ENCODE peak calls at places on chromosome 1, in eight cellular contexts. One of them, this sample, is unnamed.

GRCh38 chr1:1361982-1362423 is 3.6 kb upstream of the MXRA8 start:
- DNase-seq in NCI-H748 treated with DMSO at 0.1 percent for 48 hours: no peak
- DNase-seq in heart left ventricle: peak; percentile 67
- DNase-seq in stomach: no peak
- DNase-seq in activated CD4-positive, alpha-beta T cell treated with anti-CD3 and anti-CD28 coated beads for 24 hours: no peak
- DNase-seq in stimulated activated CD4-positive, alpha-beta T cell treated with anti-CD3 and anti-CD28 coated beads, Interleukin-1b, Interleukin-23, amount 100 ng/mL, for 4 hours: no peak
- DNase-seq in GM12865: no peak
- DNase-seq in stimulated activated CD8-positive, alpha-beta memory T cell treated with anti-CD3 and anti-CD28 coated beads, Interleukin-15, amount 100 ng/mL, for 4 hours: no peak
- DNase-seq in this sample: peak; percentile 95

GRCh38 chr1:1041092-1041503 is 21.2 kb downstream of the AGRN start:
- DNase-seq in NCI-H748 treated with DMSO at 0.1 percent for 48 hours: no peak
- DNase-seq in heart left ventricle: no peak
- DNase-seq in stomach: no peak
- DNase-seq in activated CD4-positive, alpha-beta T cell treated with anti-CD3 and anti-CD28 coated beads for 24 hours: no peak
- DNase-seq in stimulated activated CD4-positive, alpha-beta T cell treated with anti-CD3 and anti-CD28 coated beads, Interleukin-1b, Interleukin-23, amount 100 ng/mL, for 4 hours: no peak
- DNase-seq in GM12865: no peak
- DNase-seq in stimulated activated CD8-positive, alpha-beta memory T cell treated with anti-CD3 and anti-CD28 coated beads, Interleukin-15, amount 100 ng/mL, for 4 hours: no peak
- DNase-seq in this sample: no peak

GRCh38 chr1:45272943-45273342 is 53.8 kb upstream of the HPDL start:
- DNase-seq in NCI-H748 treated with DMSO at 0.1 percent for 48 hours: no peak
- DNase-seq in heart left ventricle: no peak
- DNase-seq in stomach: no peak
- DNase-seq in activated CD4-positive, alpha-beta T cell treated with anti-CD3 and anti-CD28 coated beads for 24 hours: no peak
- DNase-seq in stimulated activated CD4-positive, alpha-beta T cell treated with anti-CD3 and anti-CD28 coated beads, Interleukin-1b, Interleukin-23, amount 100 ng/mL, for 4 hours: no peak
- DNase-seq in GM12865: no peak
- DNase-seq in stimulated activated CD8-positive, alpha-beta memory T cell treated with anti-CD3 and anti-CD28 coated beads, Interleukin-15, amount 100 ng/mL, for 4 hours: no peak
- DNase-seq in this sample: peak; percentile 80

GRCh38 chr1:153679337-153680119 is 1.0 kb downstream of the NPR1 start:
- DNase-seq in NCI-H748 treated with DMSO at 0.1 percent for 48 hours: no peak
- DNase-seq in heart left ventricle: no peak
- DNase-seq in stomach: no peak
- DNase-seq in activated CD4-positive, alpha-beta T cell treated with anti-CD3 and anti-CD28 coated beads for 24 hours: no peak
- DNase-seq in stimulated activated CD4-positive, alpha-beta T cell treated with anti-CD3 and anti-CD28 coated beads, Interleukin-1b, Interleukin-23, amount 100 ng/mL, for 4 hours: no peak
- DNase-seq in GM12865: no peak
- DNase-seq in stimulated activated CD8-positive, alpha-beta memory T cell treated with anti-CD3 and anti-CD28 coated beads, Interleukin-15, amount 100 ng/mL, for 4 hours: no peak
- DNase-seq in this sample: peak; percentile 52

GRCh38 chr1:225778412-225778669 is 715 bp downstream of the SRP9 start:
- DNase-seq in NCI-H748 treated with DMSO at 0.1 percent for 48 hours: no peak
- DNase-seq in heart left ventricle: no peak
- DNase-seq in stomach: no peak
- DNase-seq in activated CD4-positive, alpha-beta T cell treated with anti-CD3 and anti-CD28 coated beads for 24 hours: no peak
- DNase-seq in stimulated activated CD4-positive, alpha-beta T cell treated with anti-CD3 and anti-CD28 coated beads, Interleukin-1b, Interleukin-23, amount 100 ng/mL, for 4 hours: no peak
- DNase-seq in GM12865: no peak
- DNase-seq in stimulated activated CD8-positive, alpha-beta memory T cell treated with anti-CD3 and anti-CD28 coated beads, Interleukin-15, amount 100 ng/mL, for 4 hours: no peak
- DNase-seq in this sample: no peak

GRCh38 chr1:80841261-80841660 is 959.5 kb upstream of the ADGRL2 start:
- DNase-seq in NCI-H748 treated with DMSO at 0.1 percent for 48 hours: no peak
- DNase-seq in heart left ventricle: no peak
- DNase-seq in stomach: no peak
- DNase-seq in activated CD4-positive, alpha-beta T cell treated with anti-CD3 and anti-CD28 coated beads for 24 hours: no peak
- DNase-seq in stimulated activated CD4-positive, alpha-beta T cell treated with anti-CD3 and anti-CD28 coated beads, Interleukin-1b, Interleukin-23, amount 100 ng/mL, for 4 hours: no peak
- DNase-seq in GM12865: no peak
- DNase-seq in stimulated activated CD8-positive, alpha-beta memory T cell treated with anti-CD3 and anti-CD28 coated beads, Interleukin-15, amount 100 ng/mL, for 4 hours: no peak
- DNase-seq in this sample: no peak

GRCh38 chr1:8351693-8352470 is 34.0 kb downstream of the SLC45A1 start:
- DNase-seq in NCI-H748 treated with DMSO at 0.1 percent for 48 hours: no peak
- DNase-seq in heart left ventricle: peak; percentile 35
- DNase-seq in stomach: no peak
- DNase-seq in activated CD4-positive, alpha-beta T cell treated with anti-CD3 and anti-CD28 coated beads for 24 hours: no peak
- DNase-seq in stimulated activated CD4-positive, alpha-beta T cell treated with anti-CD3 and anti-CD28 coated beads, Interleukin-1b, Interleukin-23, amount 100 ng/mL, for 4 hours: no peak
- DNase-seq in GM12865: no peak
- DNase-seq in stimulated activated CD8-positive, alpha-beta memory T cell treated with anti-CD3 and anti-CD28 coated beads, Interleukin-15, amount 100 ng/mL, for 4 hours: no peak
- DNase-seq in this sample: peak; percentile 44

GRCh38 chr1:221773383-221773782 is 31.5 kb upstream of the DUSP10 start:
- DNase-seq in NCI-H748 treated with DMSO at 0.1 percent for 48 hours: no peak
- DNase-seq in heart left ventricle: no peak
- DNase-seq in stomach: no peak
- DNase-seq in activated CD4-positive, alpha-beta T cell treated with anti-CD3 and anti-CD28 coated beads for 24 hours: no peak
- DNase-seq in stimulated activated CD4-positive, alpha-beta T cell treated with anti-CD3 and anti-CD28 coated beads, Interleukin-1b, Interleukin-23, amount 100 ng/mL, for 4 hours: no peak
- DNase-seq in GM12865: no peak
- DNase-seq in stimulated activated CD8-positive, alpha-beta memory T cell treated with anti-CD3 and anti-CD28 coated beads, Interleukin-15, amount 100 ng/mL, for 4 hours: no peak
- DNase-seq in this sample: no peak

GRCh38 chr1:24934300-24935195 is 4.5 kb upstream of the RUNX3 start:
- DNase-seq in NCI-H748 treated with DMSO at 0.1 percent for 48 hours: no peak
- DNase-seq in heart left ventricle: no peak
- DNase-seq in stomach: no peak
- DNase-seq in activated CD4-positive, alpha-beta T cell treated with anti-CD3 and anti-CD28 coated beads for 24 hours: no peak
- DNase-seq in stimulated activated CD4-positive, alpha-beta T cell treated with anti-CD3 and anti-CD28 coated beads, Interleukin-1b, Interleukin-23, amount 100 ng/mL, for 4 hours: no peak
- DNase-seq in GM12865: no peak
- DNase-seq in stimulated activated CD8-positive, alpha-beta memory T cell treated with anti-CD3 and anti-CD28 coated beads, Interleukin-15, amount 100 ng/mL, for 4 hours: no peak
- DNase-seq in this sample: no peak

GRCh38 chr1:54199151-54199764 is 572 bp downstream of the CYB5RL start:
- DNase-seq in NCI-H748 treated with DMSO at 0.1 percent for 48 hours: peak; percentile 22
- DNase-seq in heart left ventricle: no peak
- DNase-seq in stomach: no peak
- DNase-seq in activated CD4-positive, alpha-beta T cell treated with anti-CD3 and anti-CD28 coated beads for 24 hours: no peak
- DNase-seq in stimulated activated CD4-positive, alpha-beta T cell treated with anti-CD3 and anti-CD28 coated beads, Interleukin-1b, Interleukin-23, amount 100 ng/mL, for 4 hours: no peak
- DNase-seq in GM12865: peak; percentile 13
- DNase-seq in stimulated activated CD8-positive, alpha-beta memory T cell treated with anti-CD3 and anti-CD28 coated beads, Interleukin-15, amount 100 ng/mL, for 4 hours: no peak
- DNase-seq in this sample: peak; percentile 51

GRCh38 chr1:232367293-232367692 is 262.6 kb downstream of the SIPA1L2 start:
- DNase-seq in NCI-H748 treated with DMSO at 0.1 percent for 48 hours: no peak
- DNase-seq in heart left ventricle: no peak
- DNase-seq in stomach: no peak
- DNase-seq in activated CD4-positive, alpha-beta T cell treated with anti-CD3 and anti-CD28 coated beads for 24 hours: no peak
- DNase-seq in stimulated activated CD4-positive, alpha-beta T cell treated with anti-CD3 and anti-CD28 coated beads, Interleukin-1b, Interleukin-23, amount 100 ng/mL, for 4 hours: no peak
- DNase-seq in GM12865: no peak
- DNase-seq in stimulated activated CD8-positive, alpha-beta memory T cell treated with anti-CD3 and anti-CD28 coated beads, Interleukin-15, amount 100 ng/mL, for 4 hours: no peak
- DNase-seq in this sample: no peak

This sample was measured in GM23248.